ENCODE peak calls at places on chromosomes 11 and 22, in nine cellular contexts. One of them, this sample, is unnamed.

GRCh38 chr11:134939905-134940304 is 527.9 kb upstream of the B3GAT1 start:
- DNase-seq in germinal center: no peak
- DNase-seq in cerebellum: no peak
- DNase-seq in activated naive CD4-positive, alpha-beta T cell treated with anti-CD3 and anti-CD28 coated beads, Interleukin-2, amount 10 ng/mL, durations not matched to agents 7 days and 5 days: no peak
- DNase-seq in HTR-8/SVneo: no peak
- DNase-seq in CD4-positive, alpha-beta memory T cell: no peak
- DNase-seq in stimulated activated CD4-positive, alpha-beta T cell treated with anti-CD3 and anti-CD28 coated beads, Interleukin-4, amount 100 ng/mL, for 48 hours: no peak
- DNase-seq in stimulated activated CD8-positive, alpha-beta memory T cell treated with anti-CD3 and anti-CD28 coated beads, Interleukin-15, amount 100 ng/mL, for 4 hours: no peak
- DNase-seq in fibroblast of the aortic adventitia: no peak
- DNase-seq in this sample: peak; percentile 30

GRCh38 chr11:128026596-128026995 is 560.8 kb downstream of the ETS1 start:
- DNase-seq in germinal center: no peak
- DNase-seq in cerebellum: no peak
- DNase-seq in activated naive CD4-positive, alpha-beta T cell treated with anti-CD3 and anti-CD28 coated beads, Interleukin-2, amount 10 ng/mL, durations not matched to agents 7 days and 5 days: no peak
- DNase-seq in HTR-8/SVneo: peak; percentile 40
- DNase-seq in CD4-positive, alpha-beta memory T cell: no peak
- DNase-seq in stimulated activated CD4-positive, alpha-beta T cell treated with anti-CD3 and anti-CD28 coated beads, Interleukin-4, amount 100 ng/mL, for 48 hours: no peak
- DNase-seq in stimulated activated CD8-positive, alpha-beta memory T cell treated with anti-CD3 and anti-CD28 coated beads, Interleukin-15, amount 100 ng/mL, for 4 hours: no peak
- DNase-seq in fibroblast of the aortic adventitia: peak; percentile 96
- DNase-seq in this sample: no peak

GRCh38 chr22:41146573-41146972 is 54.2 kb downstream of the EP300 start:
- DNase-seq in germinal center: no peak
- DNase-seq in cerebellum: no peak
- DNase-seq in activated naive CD4-positive, alpha-beta T cell treated with anti-CD3 and anti-CD28 coated beads, Interleukin-2, amount 10 ng/mL, durations not matched to agents 7 days and 5 days: no peak
- DNase-seq in HTR-8/SVneo: no peak
- DNase-seq in CD4-positive, alpha-beta memory T cell: no peak
- DNase-seq in stimulated activated CD4-positive, alpha-beta T cell treated with anti-CD3 and anti-CD28 coated beads, Interleukin-4, amount 100 ng/mL, for 48 hours: no peak
- DNase-seq in stimulated activated CD8-positive, alpha-beta memory T cell treated with anti-CD3 and anti-CD28 coated beads, Interleukin-15, amount 100 ng/mL, for 4 hours: no peak
- DNase-seq in fibroblast of the aortic adventitia: peak; percentile 13
- DNase-seq in this sample: no peak

GRCh38 chr11:62472063-62472884 is 53.4 kb downstream of the SCGB1A1 start:
- DNase-seq in germinal center: no peak
- DNase-seq in cerebellum: no peak
- DNase-seq in activated naive CD4-positive, alpha-beta T cell treated with anti-CD3 and anti-CD28 coated beads, Interleukin-2, amount 10 ng/mL, durations not matched to agents 7 days and 5 days: no peak
- DNase-seq in HTR-8/SVneo: peak; percentile 72
- DNase-seq in CD4-positive, alpha-beta memory T cell: no peak
- DNase-seq in stimulated activated CD4-positive, alpha-beta T cell treated with anti-CD3 and anti-CD28 coated beads, Interleukin-4, amount 100 ng/mL, for 48 hours: no peak
- DNase-seq in stimulated activated CD8-positive, alpha-beta memory T cell treated with anti-CD3 and anti-CD28 coated beads, Interleukin-15, amount 100 ng/mL, for 4 hours: no peak
- DNase-seq in fibroblast of the aortic adventitia: peak; percentile 75
- DNase-seq in this sample: no peak

GRCh38 chr11:72840780-72841179 is 26.6 kb downstream of the ATG16L2 start:
- DNase-seq in germinal center: no peak
- DNase-seq in cerebellum: no peak
- DNase-seq in activated naive CD4-positive, alpha-beta T cell treated with anti-CD3 and anti-CD28 coated beads, Interleukin-2, amount 10 ng/mL, durations not matched to agents 7 days and 5 days: no peak
- DNase-seq in HTR-8/SVneo: peak; percentile 53
- DNase-seq in CD4-positive, alpha-beta memory T cell: no peak
- DNase-seq in stimulated activated CD4-positive, alpha-beta T cell treated with anti-CD3 and anti-CD28 coated beads, Interleukin-4, amount 100 ng/mL, for 48 hours: no peak
- DNase-seq in stimulated activated CD8-positive, alpha-beta memory T cell treated with anti-CD3 and anti-CD28 coated beads, Interleukin-15, amount 100 ng/mL, for 4 hours: no peak
- DNase-seq in fibroblast of the aortic adventitia: peak; percentile 88
- DNase-seq in this sample: no peak

GRCh38 chr11:4048340-4048739 is 46.3 kb upstream of the RRM1 start:
- DNase-seq in germinal center: no peak
- DNase-seq in cerebellum: no peak
- DNase-seq in activated naive CD4-positive, alpha-beta T cell treated with anti-CD3 and anti-CD28 coated beads, Interleukin-2, amount 10 ng/mL, durations not matched to agents 7 days and 5 days: no peak
- DNase-seq in HTR-8/SVneo: no peak
- DNase-seq in CD4-positive, alpha-beta memory T cell: no peak
- DNase-seq in stimulated activated CD4-positive, alpha-beta T cell treated with anti-CD3 and anti-CD28 coated beads, Interleukin-4, amount 100 ng/mL, for 48 hours: no peak
- DNase-seq in stimulated activated CD8-positive, alpha-beta memory T cell treated with anti-CD3 and anti-CD28 coated beads, Interleukin-15, amount 100 ng/mL, for 4 hours: no peak
- DNase-seq in fibroblast of the aortic adventitia: no peak
- DNase-seq in this sample: no peak

GRCh38 chr11:119187123-119187892 is 2.0 kb downstream of the NHERF4 start:
- DNase-seq in germinal center: no peak
- DNase-seq in cerebellum: no peak
- DNase-seq in activated naive CD4-positive, alpha-beta T cell treated with anti-CD3 and anti-CD28 coated beads, Interleukin-2, amount 10 ng/mL, durations not matched to agents 7 days and 5 days: no peak
- DNase-seq in HTR-8/SVneo: no peak
- DNase-seq in CD4-positive, alpha-beta memory T cell: no peak
- DNase-seq in stimulated activated CD4-positive, alpha-beta T cell treated with anti-CD3 and anti-CD28 coated beads, Interleukin-4, amount 100 ng/mL, for 48 hours: no peak
- DNase-seq in stimulated activated CD8-positive, alpha-beta memory T cell treated with anti-CD3 and anti-CD28 coated beads, Interleukin-15, amount 100 ng/mL, for 4 hours: no peak
- DNase-seq in fibroblast of the aortic adventitia: no peak
- DNase-seq in this sample: no peak

GRCh38 chr22:21984793-21985192 is 2.2 kb upstream of the TOP3B start:
- DNase-seq in germinal center: no peak
- DNase-seq in cerebellum: no peak
- DNase-seq in activated naive CD4-positive, alpha-beta T cell treated with anti-CD3 and anti-CD28 coated beads, Interleukin-2, amount 10 ng/mL, durations not matched to agents 7 days and 5 days: no peak
- DNase-seq in HTR-8/SVneo: no peak
- DNase-seq in CD4-positive, alpha-beta memory T cell: no peak
- DNase-seq in stimulated activated CD4-positive, alpha-beta T cell treated with anti-CD3 and anti-CD28 coated beads, Interleukin-4, amount 100 ng/mL, for 48 hours: no peak
- DNase-seq in stimulated activated CD8-positive, alpha-beta memory T cell treated with anti-CD3 and anti-CD28 coated beads, Interleukin-15, amount 100 ng/mL, for 4 hours: no peak
- DNase-seq in fibroblast of the aortic adventitia: peak; percentile 43
- DNase-seq in this sample: no peak

GRCh38 chr11:64234840-64235379 is 526 bp downstream of the VEGFB start:
- DNase-seq in germinal center: peak; percentile 52
- DNase-seq in cerebellum: no peak
- DNase-seq in activated naive CD4-positive, alpha-beta T cell treated with anti-CD3 and anti-CD28 coated beads, Interleukin-2, amount 10 ng/mL, durations not matched to agents 7 days and 5 days: peak; percentile 72
- DNase-seq in HTR-8/SVneo: peak; percentile 33
- DNase-seq in CD4-positive, alpha-beta memory T cell: peak; percentile 55
- DNase-seq in stimulated activated CD4-positive, alpha-beta T cell treated with anti-CD3 and anti-CD28 coated beads, Interleukin-4, amount 100 ng/mL, for 48 hours: no peak
- DNase-seq in stimulated activated CD8-positive, alpha-beta memory T cell treated with anti-CD3 and anti-CD28 coated beads, Interleukin-15, amount 100 ng/mL, for 4 hours: peak; percentile 26
- DNase-seq in fibroblast of the aortic adventitia: no peak
- DNase-seq in this sample: no peak

GRCh38 chr11:117575856-117576255 is 221.2 kb downstream of the DSCAML1 start:
- DNase-seq in germinal center: no peak
- DNase-seq in cerebellum: no peak
- DNase-seq in activated naive CD4-positive, alpha-beta T cell treated with anti-CD3 and anti-CD28 coated beads, Interleukin-2, amount 10 ng/mL, durations not matched to agents 7 days and 5 days: no peak
- DNase-seq in HTR-8/SVneo: no peak
- DNase-seq in CD4-positive, alpha-beta memory T cell: no peak
- DNase-seq in stimulated activated CD4-positive, alpha-beta T cell treated with anti-CD3 and anti-CD28 coated beads, Interleukin-4, amount 100 ng/mL, for 48 hours: no peak
- DNase-seq in stimulated activated CD8-positive, alpha-beta memory T cell treated with anti-CD3 and anti-CD28 coated beads, Interleukin-15, amount 100 ng/mL, for 4 hours: no peak
- DNase-seq in fibroblast of the aortic adventitia: no peak
- DNase-seq in this sample: no peak

GRCh38 chr11:7672960-7673723 is at the start of gene CYB5R2:
- DNase-seq in germinal center: peak; percentile 23
- DNase-seq in cerebellum: no peak
- DNase-seq in activated naive CD4-positive, alpha-beta T cell treated with anti-CD3 and anti-CD28 coated beads, Interleukin-2, amount 10 ng/mL, durations not matched to agents 7 days and 5 days: peak; percentile 35
- DNase-seq in HTR-8/SVneo: no peak
- DNase-seq in CD4-positive, alpha-beta memory T cell: no peak
- DNase-seq in stimulated activated CD4-positive, alpha-beta T cell treated with anti-CD3 and anti-CD28 coated beads, Interleukin-4, amount 100 ng/mL, for 48 hours: no peak
- DNase-seq in stimulated activated CD8-positive, alpha-beta memory T cell treated with anti-CD3 and anti-CD28 coated beads, Interleukin-15, amount 100 ng/mL, for 4 hours: no peak
- DNase-seq in fibroblast of the aortic adventitia: peak; percentile 53
- DNase-seq in this sample: peak; percentile 37

GRCh38 chr11:77144854-77145428 is 16.9 kb downstream of the MYO7A start:
- DNase-seq in germinal center: no peak
- DNase-seq in cerebellum: no peak
- DNase-seq in activated naive CD4-positive, alpha-beta T cell treated with anti-CD3 and anti-CD28 coated beads, Interleukin-2, amount 10 ng/mL, durations not matched to agents 7 days and 5 days: no peak
- DNase-seq in HTR-8/SVneo: no peak
- DNase-seq in CD4-positive, alpha-beta memory T cell: no peak
- DNase-seq in stimulated activated CD4-positive, alpha-beta T cell treated with anti-CD3 and anti-CD28 coated beads, Interleukin-4, amount 100 ng/mL, for 48 hours: no peak
- DNase-seq in stimulated activated CD8-positive, alpha-beta memory T cell treated with anti-CD3 and anti-CD28 coated beads, Interleukin-15, amount 100 ng/mL, for 4 hours: no peak
- DNase-seq in fibroblast of the aortic adventitia: no peak
- DNase-seq in this sample: no peak

GRCh38 chr11:70614034-70614681 is 215.8 kb downstream of the CTTN start:
- DNase-seq in germinal center: no peak
- DNase-seq in cerebellum: no peak
- DNase-seq in activated naive CD4-positive, alpha-beta T cell treated with anti-CD3 and anti-CD28 coated beads, Interleukin-2, amount 10 ng/mL, durations not matched to agents 7 days and 5 days: no peak
- DNase-seq in HTR-8/SVneo: no peak
- DNase-seq in CD4-positive, alpha-beta memory T cell: no peak
- DNase-seq in stimulated activated CD4-positive, alpha-beta T cell treated with anti-CD3 and anti-CD28 coated beads, Interleukin-4, amount 100 ng/mL, for 48 hours: no peak
- DNase-seq in stimulated activated CD8-positive, alpha-beta memory T cell treated with anti-CD3 and anti-CD28 coated beads, Interleukin-15, amount 100 ng/mL, for 4 hours: no peak
- DNase-seq in fibroblast of the aortic adventitia: no peak
- DNase-seq in this sample: no peak

GRCh38 chr11:22656128-22656527 is 10.3 kb upstream of the GAS2 start:
- DNase-seq in germinal center: no peak
- DNase-seq in cerebellum: no peak
- DNase-seq in activated naive CD4-positive, alpha-beta T cell treated with anti-CD3 and anti-CD28 coated beads, Interleukin-2, amount 10 ng/mL, durations not matched to agents 7 days and 5 days: no peak
- DNase-seq in HTR-8/SVneo: no peak
- DNase-seq in CD4-positive, alpha-beta memory T cell: no peak
- DNase-seq in stimulated activated CD4-positive, alpha-beta T cell treated with anti-CD3 and anti-CD28 coated beads, Interleukin-4, amount 100 ng/mL, for 48 hours: no peak
- DNase-seq in stimulated activated CD8-positive, alpha-beta memory T cell treated with anti-CD3 and anti-CD28 coated beads, Interleukin-15, amount 100 ng/mL, for 4 hours: no peak
- DNase-seq in fibroblast of the aortic adventitia: peak; percentile 9
- DNase-seq in this sample: no peak

This sample was measured in progenitor cell of endocrine pancreas.